ENCODE peak calls at places on chromosome 15, in six cellular contexts. T, K, W, M, X and R are unnamed samples.

GRCh38 chr15:22956257-22956979 is 23.8 kb downstream of the CYFIP1 start:
- DNase-seq in T (no peak), M (peak; percentile 28), K (no peak), X (peak; percentile 84), W (no peak), R (no peak)

GRCh38 chr15:75030023-75030413 is 6.6 kb downstream of the PPCDC start:
- DNase-seq in W (no peak), X (no peak), K (no peak), M (peak; percentile 10), T (no peak), R (no peak)

GRCh38 chr15:37056894-37057205 is 43.5 kb downstream of the MEIS2 start:
- DNase-seq in W (no peak), M (no peak), K (no peak), T (peak; percentile 62), X (peak; percentile 12), R (no peak)

GRCh38 chr15:72365844-72366243 is 10.0 kb downstream of the HEXA start:
- DNase-seq in K (no peak), W (no peak), T (no peak), M (no peak), X (no peak), R (peak; percentile 23)

GRCh38 chr15:52527196-52527897 is 1.3 kb downstream of the MYO5A start:
- DNase-seq in K (no peak), T (no peak), W (no peak), M (no peak), X (peak; percentile 12), R (no peak)

GRCh38 chr15:61038387-61038786 is 190.7 kb downstream of the RORA start:
- DNase-seq in X (peak; percentile 85), T (no peak), K (no peak), M (peak; percentile 9), W (no peak), R (no peak)

GRCh38 chr15:90205050-90205848 is 4.1 kb downstream of the SEMA4B start:
- DNase-seq in X (no peak), W (no peak), K (no peak), T (no peak), M (no peak), R (no peak)

GRCh38 chr15:100438570-100438969 is 90.2 kb downstream of the CERS3 start:
- DNase-seq in K (no peak), T (peak; percentile 8), M (no peak), W (no peak), X (no peak), R (peak; percentile 8)

GRCh38 chr15:57570994-57571393 is 20.7 kb upstream of the MYZAP start:
- DNase-seq in K (peak; percentile 51), T (peak; percentile 49), W (no peak), M (peak; percentile 12), X (peak; percentile 24), R (no peak)

GRCh38 chr15:53611145-53611920 is 148.1 kb downstream of the WDR72 start:
- DNase-seq in W (no peak), K (no peak), T (peak; percentile 45), X (peak; percentile 97), M (peak; percentile 41), R (no peak)

GRCh38 chr15:95291878-95292472 is 1038.5 kb upstream of the NR2F2 start:
- DNase-seq in X (peak; percentile 61), M (no peak), W (peak; percentile 38), T (no peak), K (peak; percentile 48), R (peak; percentile 54)

GRCh38 chr15:40266828-40267304 is 16.0 kb downstream of the ANKRD63 start:
- DNase-seq in K (peak; percentile 71), W (no peak), M (peak; percentile 94), X (peak; percentile 94), T (peak; percentile 93), R (no peak)

GRCh38 chr15:90828111-90828510 is 40.3 kb upstream of the FURIN start:
- DNase-seq in W (no peak), X (no peak), T (no peak), K (no peak), M (no peak), R (no peak)

DNA sequence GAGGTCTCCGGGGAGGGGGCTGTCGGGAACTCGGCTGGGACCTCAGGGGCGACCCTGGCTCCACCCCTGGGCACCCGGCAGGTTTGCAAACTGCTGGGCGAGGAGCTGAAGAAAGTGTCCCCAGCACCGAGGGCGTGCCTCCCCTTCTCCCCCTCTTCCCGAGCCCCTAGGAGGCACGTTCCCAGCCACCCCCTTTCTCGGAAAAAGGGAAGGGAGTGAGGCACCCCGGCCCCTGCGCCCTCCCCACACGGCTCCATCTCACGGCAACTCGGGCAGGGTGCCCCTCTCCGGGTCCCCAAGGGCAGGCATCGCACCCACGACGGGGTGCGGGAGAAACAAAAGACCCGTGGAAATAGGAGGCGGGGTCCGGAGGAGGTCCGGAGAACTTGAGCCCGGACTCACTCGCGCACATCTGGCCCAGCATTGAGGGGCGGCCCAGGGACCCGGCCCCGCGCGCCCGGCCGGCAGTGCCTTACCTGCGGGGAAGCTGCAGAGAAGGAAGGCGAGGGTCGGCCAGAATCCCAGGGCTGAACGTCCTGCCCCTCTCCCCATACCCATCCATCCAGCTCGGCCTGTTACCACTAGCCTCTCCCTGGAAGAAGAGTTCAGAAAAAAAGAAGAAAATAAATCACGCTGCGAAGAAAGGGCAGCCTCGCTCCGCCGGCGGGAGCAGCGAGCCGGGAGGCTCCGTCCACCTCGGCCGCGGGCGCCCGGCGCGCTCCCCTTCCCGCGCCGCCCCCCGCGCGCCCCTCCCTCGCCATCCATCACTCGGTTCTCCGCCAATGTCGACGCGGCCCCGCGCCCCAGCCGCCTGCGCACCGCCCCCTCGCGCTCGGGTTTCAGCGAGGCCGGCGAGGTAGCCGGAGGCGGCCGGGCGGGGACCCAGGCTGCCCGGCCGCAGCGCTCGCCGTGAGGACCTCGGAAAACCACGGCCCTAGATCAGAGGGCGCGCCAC is 16.3 kb downstream of the RGMA start:
- DNase-seq in X (peak; percentile 42), W (peak; percentile 87), M (peak; percentile 46), T (peak; percentile 37), K (peak; percentile 33), R (no peak)
- H3K4me3 ChIP-seq in X (peak overlapping the region; percentile 14), W (peak overlapping the region; percentile 93), M (peak overlapping the region; percentile 42), T (peak overlapping the region; percentile 63), K (peak overlapping the region; percentile 63), R (no peak overlapping the region)

DNA sequence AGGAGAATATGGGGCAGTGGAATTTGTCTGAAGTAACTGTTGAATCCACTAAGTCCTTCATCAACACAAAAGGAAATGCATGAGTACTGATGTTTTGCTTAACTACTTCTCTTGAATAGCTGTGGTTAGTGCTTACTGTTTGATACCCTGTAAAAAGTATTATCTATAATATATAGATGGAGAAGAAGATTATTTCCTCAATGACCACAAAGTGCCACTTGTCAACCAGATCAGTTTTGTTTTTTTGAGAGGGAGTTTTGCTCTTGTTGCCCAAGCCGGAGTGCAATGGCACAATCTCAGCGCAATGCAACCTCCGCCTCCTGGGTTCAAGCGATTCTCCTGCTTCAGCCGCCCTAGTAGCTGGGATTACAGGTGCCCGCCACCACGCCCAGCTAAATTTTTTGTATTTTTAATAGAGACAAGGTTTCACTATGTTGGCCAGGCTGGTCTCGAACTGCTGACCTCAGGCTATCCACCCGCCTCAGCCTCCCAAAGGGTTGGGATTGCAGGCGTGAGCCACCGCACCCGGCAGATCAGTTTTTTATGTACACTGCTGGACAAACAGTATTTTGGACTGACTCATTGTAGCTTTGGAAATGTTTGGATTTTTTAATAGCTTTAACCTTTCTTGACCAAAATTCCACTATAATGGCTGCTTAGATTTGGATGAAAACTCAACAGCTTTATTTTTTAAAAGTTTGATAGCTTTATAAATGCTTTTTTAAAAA is 1.5 kb upstream of the RPLP1 start:
- DNase-seq in K (no peak), T (no peak), M (no peak), W (no peak), X (no peak), R (no peak)
- H2AFZ ChIP-seq in K (no peak overlapping the region), T (no peak overlapping the region), M (no peak overlapping the region), W (no peak overlapping the region), X (no peak overlapping the region), R (peak overlapping the region; percentile 94)

DNA sequence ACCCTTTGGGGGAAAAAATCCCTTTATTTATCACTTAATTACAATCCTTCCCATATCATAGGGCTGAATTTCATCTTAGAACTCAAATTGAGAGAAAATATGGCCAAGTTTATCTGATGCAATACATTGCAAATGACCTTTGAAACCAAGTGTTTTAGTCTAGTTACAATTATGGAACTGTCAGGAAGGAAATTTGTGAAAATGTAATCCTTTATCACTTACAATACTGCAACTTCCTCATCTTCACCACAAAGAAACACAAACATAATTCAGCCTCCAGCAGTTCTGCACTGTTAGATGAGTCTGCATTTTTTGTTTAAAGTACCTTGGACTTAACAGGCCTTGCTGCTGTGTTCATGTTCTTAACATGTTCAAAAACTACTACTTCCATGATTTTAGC is 4.6 kb downstream of the CCPG1 start:
- DNase-seq in K (no peak), X (peak; percentile 61), W (no peak), T (peak; percentile 37), M (peak; percentile 65), R (peak; percentile 61)
- H3K4me2 ChIP-seq in K (no peak overlapping the region), X (peak overlapping the region; percentile 74), W (no peak overlapping the region), T (no peak overlapping the region), M (no peak overlapping the region), R (peak overlapping the region; percentile 79)

GRCh38 chr15:48149858-48150257 is 28.2 kb downstream of the MYEF2 start:
- DNase-seq in K (no peak), T (peak; percentile 87), M (peak; percentile 22), X (peak; percentile 91), W (no peak), R (no peak)

GRCh38 chr15:48143856-48144255 is 23.1 kb downstream of the SLC24A5 start:
- DNase-seq in M (peak; percentile 18), X (no peak), K (no peak), T (peak; percentile 50), W (no peak), R (no peak)

GRCh38 chr15:48147358-48147757 is 26.6 kb downstream of the SLC24A5 start:
- DNase-seq in X (no peak), T (no peak), M (no peak), W (no peak), K (no peak), R (no peak)

GRCh38 chr15:48145923-48146322 is 25.1 kb downstream of the SLC24A5 start:
- DNase-seq in T (no peak), X (no peak), M (peak; percentile 34), K (no peak), W (no peak), R (no peak)

GRCh38 chr15:48144889-48145288 is 24.1 kb downstream of the SLC24A5 start:
- DNase-seq in X (no peak), T (peak; percentile 32), W (no peak), K (no peak), M (peak; percentile 17), R (no peak)
- H3K4me3 ChIP-seq in X (no peak overlapping the region), T (no peak overlapping the region), W (no peak overlapping the region), K (no peak overlapping the region), M (no peak overlapping the region), R (no peak overlapping the region)